ENCODE peak calls at places on chromosomes 7 and 10, in ten cellular contexts. I, H, M, Y, D, B, L, X, G and W are unnamed samples.

GRCh38 chr10:96124230-96125141 is 5.6 kb upstream of the ZNF518A start:
- DNase-seq in L (no peak), Y (peak), B (no peak), M (peak), D (no peak), X (no peak), I (no peak), H (peak), G (peak), W (no peak)

GRCh38 chr10:123571978-123572377 is 94.2 kb upstream of the GPR26 start:
- DNase-seq in I (no peak), D (no peak), H (no peak), Y (no peak), G (no peak), L (no peak), M (no peak), X (no peak), B (no peak), W (no peak)

GRCh38 chr10:69220510-69220909 is 378 bp downstream of the HKDC1 start:
- DNase-seq in Y (no peak), H (no peak), I (no peak), D (no peak), X (no peak), B (no peak), L (no peak), M (no peak), G (no peak), W (no peak)

GRCh38 chr7:116455009-116455408 is 44.5 kb upstream of the CAV2 start:
- DNase-seq in G (no peak), X (peak), M (peak), I (no peak), H (peak), D (no peak), B (no peak), L (no peak), Y (no peak), W (peak)

GRCh38 chr10:968546-969199 is 19.6 kb upstream of the GTPBP4 start:
- DNase-seq in G (peak), L (no peak), H (no peak), B (no peak), X (no peak), M (no peak), D (no peak), Y (no peak), I (no peak), W (no peak)

GRCh38 chr7:2510909-2511768 is 8.4 kb upstream of the LFNG start:
- DNase-seq in M (no peak), D (no peak), Y (no peak), I (no peak), B (peak), X (no peak), G (no peak), H (no peak), L (peak), W (no peak)

GRCh38 chr10:208616-209015 is 73.4 kb downstream of the ZMYND11 start:
- DNase-seq in L (no peak), Y (no peak), X (no peak), G (no peak), M (no peak), D (no peak), I (no peak), H (no peak), B (no peak), W (no peak)

GRCh38 chr10:26733750-26734568 is 36.5 kb downstream of the PDSS1 start:
- DNase-seq in H (no peak), Y (no peak), D (no peak), M (no peak), X (no peak), B (no peak), G (no peak), L (no peak), I (no peak), W (no peak)

GRCh38 chr10:73768881-73769280 is 13.0 kb upstream of the CHCHD1 start:
- DNase-seq in B (peak), Y (no peak), G (no peak), H (no peak), I (no peak), M (no peak), D (no peak), L (peak), X (no peak), W (no peak)

GRCh38 chr10:132365102-132365501 is 31.9 kb upstream of the PWWP2B start:
- DNase-seq in M (no peak), G (no peak), X (no peak), D (no peak), L (no peak), Y (no peak), H (no peak), B (no peak), I (no peak), W (no peak)

GRCh38 chr10:23203369-23204325 is 11.5 kb downstream of the PTF1A start:
- DNase-seq in M (no peak), X (no peak), L (no peak), I (no peak), G (no peak), B (no peak), D (no peak), Y (no peak), H (no peak), W (no peak)

GRCh38 chr7:97733276-97734206 is 1.7 kb downstream of the TAC1 start:
- DNase-seq in B (no peak), H (peak), L (no peak), Y (no peak), M (no peak), G (no peak), X (no peak), I (peak), D (no peak), W (no peak)

GRCh38 chr7:150890853-150891584 is 38.7 kb downstream of the AOC1 start:
- DNase-seq in D (no peak), G (no peak), B (no peak), L (no peak), Y (no peak), M (no peak), I (no peak), H (no peak), X (no peak), W (no peak)